ENCODE peak calls at places on chromosomes 4 and X, in eight cellular contexts. F is heart left ventricle, C is endothelial cell of umbilical vein, H is lower leg skin, X is IMR-90, E is thyroid gland, U is adrenal gland, M is spleen. W is an unnamed sample.

GRCh38 chrX:17638731-17639130 is 98.6 kb upstream of the SCML1 start:
- DNase-seq in H (no peak), C (no peak), M (no peak), U (peak), X (no peak), E (peak), F (no peak), W (no peak)

GRCh38 chr4:95314573-95314972 is 234.2 kb downstream of the UNC5C start:
- DNase-seq in C (no peak), U (no peak), H (no peak), M (no peak), X (no peak), E (no peak), F (no peak), W (no peak)

GRCh38 chr4:110164856-110165255 is 33.6 kb downstream of the ELOVL6 start:
- DNase-seq in H (no peak), M (no peak), U (no peak), C (no peak), F (no peak), E (no peak), X (no peak), W (no peak)

GRCh38 chr4:107858158-107858742 is 33.5 kb downstream of the SGMS2 start:
- DNase-seq in E (peak), F (no peak), X (no peak), U (no peak), H (no peak), C (no peak), M (no peak), W (no peak)

GRCh38 chr4:6506616-6507140 is 34.3 kb upstream of the PPP2R2C start:
- DNase-seq in C (no peak), F (peak), H (peak), X (no peak), M (no peak), U (no peak), E (no peak), W (no peak)

GRCh38 chr4:170758988-170759387 is 669.2 kb upstream of the AADAT start:
- DNase-seq in C (no peak), U (no peak), X (no peak), E (no peak), F (no peak), H (no peak), M (no peak), W (no peak)

GRCh38 chr4:101418466-101418865 is 71.1 kb upstream of the PPP3CA start:
- DNase-seq in H (no peak), C (peak), U (no peak), F (no peak), X (no peak), E (no peak), M (no peak), W (no peak)

GRCh38 chrX:20729421-20729820 is 462.7 kb upstream of the RPS6KA3 start:
- DNase-seq in X (no peak), U (no peak), M (no peak), C (no peak), H (no peak), E (no peak), F (no peak), W (no peak)

GRCh38 chr4:182265881-182266280 is 22.7 kb downstream of the TENM3 start:
- DNase-seq in X (no peak), H (peak), E (no peak), U (no peak), C (no peak), M (no peak), F (no peak), W (no peak)

GRCh38 chrX:43870758-43871419 is 11.4 kb downstream of the MAOB start:
- DNase-seq in M (no peak), U (peak), E (peak), H (no peak), F (peak), X (no peak), C (no peak), W (peak)

DNA sequence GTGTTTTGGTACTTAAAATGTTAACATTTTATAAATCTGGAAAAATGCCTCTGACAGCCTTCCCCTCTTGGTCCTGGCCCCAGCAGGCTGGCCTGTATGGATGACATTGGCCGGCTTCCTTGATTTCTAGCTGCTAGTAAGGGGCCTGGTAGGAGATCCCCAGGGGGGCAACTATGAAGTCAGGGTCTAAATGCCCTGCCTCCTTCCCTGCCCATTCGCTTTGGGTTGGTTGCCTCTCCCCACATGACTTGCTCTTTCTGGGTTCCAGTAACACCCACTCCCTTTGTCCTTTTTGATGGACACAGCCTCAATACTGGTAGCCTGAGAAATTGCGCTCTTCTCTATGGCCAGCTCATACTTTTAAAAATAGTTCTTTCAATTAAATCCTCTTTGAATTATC is 78.0 kb upstream of the MAD2L1 start:
- DNase-seq in F (no peak), X (no peak), H (no peak), U (no peak), E (no peak), C (no peak), M (no peak), W (no peak)
- TF ChIP-seq POLR2A in F (no peak), X (no peak), H (no peak), U (no peak), E (no peak), C (no peak), M (no peak), W (no peak)

DNA sequence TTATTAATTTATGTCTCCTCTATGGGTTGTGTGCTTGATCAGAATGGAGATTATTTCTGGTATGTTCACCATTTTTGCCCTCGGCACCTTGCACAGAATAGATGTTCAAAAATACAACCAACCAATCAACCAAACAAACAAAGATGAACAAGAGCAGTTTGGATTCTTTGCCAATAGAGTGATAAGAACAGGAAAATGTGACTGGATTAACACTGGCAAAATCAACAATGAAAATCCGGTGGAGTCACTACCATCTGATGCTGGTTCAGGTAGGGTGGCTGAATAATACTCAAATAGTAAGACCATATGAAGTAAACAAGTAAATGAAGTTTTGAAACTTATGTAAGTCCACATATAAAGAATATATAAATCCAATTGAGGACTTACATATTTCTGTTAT is 685.0 kb upstream of the EPHA5 start:
- DNase-seq in U (no peak), E (no peak), H (no peak), C (no peak), X (no peak), M (no peak), F (no peak), W (no peak)
- H3K4me3 ChIP-seq in U (no peak), E (no peak), H (no peak), C (no peak), X (no peak), M (no peak), F (no peak), W (no peak)

GRCh38 chr4:173370477-173371291 is at the start of gene SAP30:
- DNase-seq in E (peak), X (peak), M (peak), C (peak), U (peak), F (peak), H (peak), W (peak)
- TF ChIP-seq POLR2A in E (peak), X (peak), M (peak), C (peak), U (peak), F (peak), H (peak), W (no peak)

GRCh38 chrX:2484232-2484631 is 16.5 kb downstream of the DHRSX start:
- DNase-seq in H (no peak), F (no peak), C (no peak), M (peak), U (no peak), X (no peak), E (no peak), W (no peak)
- H3K4me3 ChIP-seq in H (no peak), F (no peak), C (no peak), M (no peak), U (no peak), X (no peak), E (no peak), W (peak)